ENCODE peak calls at places on chromosomes 1 and 21, in seven cellular contexts. G is epithelial cell of esophagus; R is skeletal muscle cell; J is right cardiac atrium; I is activated T-cell treated with anti-CD3 and anti-CD28 coated beads, Interleukin-2, amount 50 U/mL, for 72 hours; Z is GM20000; O is GM19239. W is an unnamed sample.

GRCh38 chr1:7941437-7941793 is 776 bp upstream of the TNFRSF9 start:
- DNase-seq in G (no peak), R (no peak), J (no peak), I (no peak), Z (no peak), O (no peak), W (no peak)

GRCh38 chr1:1206376-1207253 is at the start of gene TNFRSF18:
- DNase-seq in G (no peak), R (no peak), J (peak; percentile 64), I (peak; percentile 73), Z (peak; percentile 75), O (no peak), W (no peak)

GRCh38 chr1:8739377-8739776 is 78.1 kb downstream of the RERE start:
- DNase-seq in G (no peak), R (no peak), J (no peak), I (no peak), Z (no peak), O (no peak), W (no peak)

GRCh38 chr1:110438883-110439282 is 12.1 kb upstream of the PROK1 start:
- DNase-seq in G (no peak), R (no peak), J (no peak), I (no peak), Z (no peak), O (no peak), W (no peak)

GRCh38 chr1:243364866-243365265 is 109.0 kb downstream of the SDCCAG8 start:
- DNase-seq in G (no peak), R (no peak), J (no peak), I (no peak), Z (no peak), O (no peak), W (no peak)

GRCh38 chr1:52925571-52926005 is 1.5 kb upstream of the SCP2 start:
- DNase-seq in G (no peak), R (no peak), J (no peak), I (no peak), Z (no peak), O (no peak), W (no peak)

GRCh38 chr1:111480682-111481081 is 6.9 kb downstream of the C1orf162 start:
- DNase-seq in G (no peak), R (no peak), J (no peak), I (no peak), Z (no peak), O (no peak), W (no peak)

GRCh38 chr21:44703731-44704635 is 7.0 kb downstream of the KRTAP10-12 start:
- DNase-seq in G (no peak), R (no peak), J (no peak), I (no peak), Z (peak; percentile 14), O (no peak), W (no peak)

GRCh38 chr1:209584186-209584776 is 767 bp downstream of the CAMK1G start:
- DNase-seq in G (no peak), R (no peak), J (no peak), I (no peak), Z (no peak), O (no peak), W (no peak)

GRCh38 chr1:42335809-42336518 is 929 bp upstream of the FOXJ3 start:
- DNase-seq in G (peak; percentile 94), R (no peak), J (no peak), I (no peak), Z (peak; percentile 12), O (no peak), W (no peak)

GRCh38 chr1:40411294-40411693 is 37.8 kb downstream of the SMAP2 start:
- DNase-seq in G (peak; percentile 83), R (no peak), J (no peak), I (no peak), Z (no peak), O (no peak), W (no peak)

GRCh38 chr21:30168086-30168485 is 1.5 kb upstream of the CLDN17 start:
- DNase-seq in G (peak; percentile 56), R (no peak), J (no peak), I (no peak), Z (no peak), O (no peak), W (no peak)

GRCh38 chr21:41663805-41664788 is 102.8 kb downstream of the RIPK4 start:
- DNase-seq in G (peak; percentile 51), R (no peak), J (peak; percentile 33), I (no peak), Z (no peak), O (no peak), W (peak; percentile 15)

GRCh38 chr1:6585841-6586240 is 6.0 kb downstream of the ZBTB48 start:
- DNase-seq in G (no peak), R (no peak), J (no peak), I (no peak), Z (no peak), O (no peak), W (no peak)

GRCh38 chr1:186574951-186575747 is 105.1 kb downstream of the PTGS2 start:
- DNase-seq in G (no peak), R (no peak), J (no peak), I (no peak), Z (no peak), O (no peak), W (no peak)

GRCh38 chr1:117181630-117182041 is 29.1 kb downstream of the VTCN1 start:
- DNase-seq in G (no peak), R (no peak), J (no peak), I (no peak), Z (no peak), O (no peak), W (no peak)

GRCh38 chr1:155062151-155062686 is 1.3 kb upstream of the EFNA4 start:
- DNase-seq in G (no peak), R (no peak), J (peak; percentile 73), I (no peak), Z (no peak), O (no peak), W (no peak)

GRCh38 chr1:179228783-179229213 is 679 bp downstream of the ABL2 start:
- DNase-seq in G (peak; percentile 30), R (no peak), J (peak; percentile 71), I (peak; percentile 38), Z (no peak), O (peak; percentile 36), W (peak; percentile 24)

GRCh38 chr21:38401527-38401926 is 96.8 kb downstream of the ERG start:
- DNase-seq in G (no peak), R (no peak), J (no peak), I (no peak), Z (no peak), O (no peak), W (no peak)

GRCh38 chr21:45525153-45525909 is 16.9 kb downstream of the SLC19A1 start:
- DNase-seq in G (no peak), R (no peak), J (peak; percentile 87), I (no peak), Z (no peak), O (no peak), W (no peak)

GRCh38 chr1:67717876-67718275 is 32.9 kb downstream of the GADD45A start:
- DNase-seq in G (peak; percentile 86), R (no peak), J (no peak), I (no peak), Z (no peak), O (no peak), W (no peak)

GRCh38 chr1:226093621-226094020 is 31.1 kb downstream of the H3-3A start:
- DNase-seq in G (no peak), R (no peak), J (no peak), I (no peak), Z (no peak), O (no peak), W (no peak)

GRCh38 chr1:22919341-22920025 is 53.2 kb downstream of the LACTBL1 start:
- DNase-seq in G (no peak), R (no peak), J (no peak), I (no peak), Z (no peak), O (no peak), W (no peak)

GRCh38 chr1:247448107-247448778 is 9.7 kb downstream of the OR2B11 start:
- DNase-seq in G (peak; percentile 64), R (peak; percentile 18), J (peak; percentile 86), I (no peak), Z (no peak), O (no peak), W (peak; percentile 41)

GRCh38 chr1:66350001-66350547 is 183.9 kb upstream of the SGIP1 start:
- DNase-seq in G (no peak), R (no peak), J (peak; percentile 63), I (peak; percentile 55), Z (no peak), O (no peak), W (peak; percentile 81)

GRCh38 chr1:29256979-29257804 is 20.9 kb downstream of the PTPRU start:
- DNase-seq in G (no peak), R (peak; percentile 52), J (peak; percentile 63), I (no peak), Z (no peak), O (no peak), W (no peak)

GRCh38 chr1:88753506-88753905 is 69.4 kb downstream of the PKN2 start:
- DNase-seq in G (no peak), R (no peak), J (no peak), I (no peak), Z (no peak), O (no peak), W (no peak)

GRCh38 chr1:204400893-204401510 is 10.6 kb downstream of the PPP1R15B start:
- DNase-seq in G (no peak), R (no peak), J (no peak), I (no peak), Z (no peak), O (no peak), W (no peak)

GRCh38 chr1:192201303-192201702 is 43.0 kb downstream of the RGS18 start:
- DNase-seq in G (no peak), R (no peak), J (no peak), I (no peak), Z (no peak), O (no peak), W (no peak)

GRCh38 chr1:226977973-226978344 is 37.9 kb downstream of the COQ8A start:
- DNase-seq in G (no peak), R (no peak), J (no peak), I (no peak), Z (no peak), O (no peak), W (no peak)

W was measured in GM12865.